ENCODE peak calls at places on chromosomes 13 and 19, in four cellular contexts. C, N, E and O are unnamed samples.

GRCh38 chr19:32041681-32042292 is 303.6 kb upstream of the ZNF507 start:
- DNase-seq in N (peak), C (peak), E (peak), O (no peak)

GRCh38 chr13:80132741-80133601 is 208.0 kb downstream of the SPRY2 start:
- DNase-seq in C (peak), N (peak), E (peak), O (no peak)

GRCh38 chr13:33109801-33110200 is 93.6 kb downstream of the KL start:
- DNase-seq in E (no peak), N (no peak), C (no peak), O (no peak)

GRCh38 chr19:47176071-47176626 is 45.5 kb downstream of the SAE1 start:
- DNase-seq in C (no peak), E (no peak), N (peak), O (peak)

GRCh38 chr19:29665826-29666633 is 769 bp downstream of the PLEKHF1 start:
- DNase-seq in N (peak), E (peak), C (no peak), O (no peak)

GRCh38 chr13:50104493-50104892 is 89.2 kb downstream of the KCNRG start:
- DNase-seq in C (no peak), E (no peak), N (no peak), O (no peak)

GRCh38 chr13:44573790-44574465 is 2.2 kb downstream of the TSC22D1 start:
- DNase-seq in N (peak), C (no peak), E (peak), O (no peak)

GRCh38 chr19:19475845-19476828 is 39.2 kb downstream of the TSSK6 start:
- DNase-seq in E (peak), N (peak), C (no peak), O (no peak)

GRCh38 chr13:77876176-77876575 is 42.5 kb downstream of the EDNRB start:
- DNase-seq in E (no peak), C (no peak), N (no peak), O (peak)

GRCh38 chr13:32001392-32001768 is 30.2 kb upstream of the FRY start:
- DNase-seq in N (peak), C (no peak), E (peak), O (no peak)

GRCh38 chr13:112248406-112248760 is 127.8 kb upstream of the SPACA7 start:
- DNase-seq in E (no peak), C (no peak), N (no peak), O (no peak)

GRCh38 chr13:65034266-65034665 is 2195.9 kb downstream of the PCDH9 start:
- DNase-seq in C (no peak), N (no peak), E (no peak), O (no peak)

GRCh38 chr13:96621634-96622033 is 372.6 kb downstream of the OXGR1 start:
- DNase-seq in C (no peak), N (no peak), E (no peak), O (no peak)

GRCh38 chr19:45955905-45956608 is 17.6 kb downstream of the NOVA2 start:
- DNase-seq in C (no peak), N (peak), E (peak), O (no peak)

GRCh38 chr19:53285087-53285486 is 17.6 kb upstream of the VN1R4 start:
- DNase-seq in E (no peak), N (no peak), C (no peak), O (no peak)

GRCh38 chr19:1206733-1207301 is 1.2 kb downstream of the STK11 start:
- DNase-seq in N (no peak), E (no peak), C (no peak), O (no peak)

GRCh38 chr13:33945477-33945876 is 127.5 kb downstream of the RFC3 start:
- DNase-seq in N (no peak), C (no peak), E (no peak), O (no peak)

GRCh38 chr13:37869756-37870488 is at the start of gene TRPC4:
- DNase-seq in C (peak), N (peak), E (peak), O (no peak)

GRCh38 chr13:77918391-77919261 is at the start of gene EDNRB:
- DNase-seq in N (peak), C (peak), E (peak), O (no peak)

GRCh38 chr13:97459215-97459772 is 25.3 kb downstream of the RAP2A start:
- DNase-seq in E (no peak), N (no peak), C (no peak), O (no peak)

GRCh38 chr19:658916-659839 is 3.8 kb downstream of the RNF126 start:
- DNase-seq in E (peak), C (no peak), N (peak), O (no peak)

GRCh38 chr13:23667750-23668149 is 97.5 kb downstream of the TNFRSF19 start:
- DNase-seq in E (no peak), N (no peak), C (no peak), O (no peak)

GRCh38 chr13:109737606-109738005 is 48.8 kb downstream of the IRS2 start:
- DNase-seq in E (no peak), N (peak), C (no peak), O (no peak)

GRCh38 chr19:10332965-10333757 is at the start of gene RAVER1:
- DNase-seq in N (peak), E (peak), C (peak), O (peak)

GRCh38 chr13:51027644-51028043 is 83.4 kb downstream of the C13orf42 start:
- DNase-seq in C (no peak), N (no peak), E (no peak), O (no peak)

GRCh38 chr13:64718116-64718515 is 2512.0 kb downstream of the PCDH9 start:
- DNase-seq in N (no peak), E (no peak), C (no peak), O (no peak)

GRCh38 chr13:79659161-79659560 is 178.2 kb downstream of the NDFIP2 start:
- DNase-seq in C (no peak), E (peak), N (peak), O (no peak)

GRCh38 chr13:60062502-60062901 is 101.2 kb downstream of the DIAPH3 start:
- DNase-seq in C (no peak), E (no peak), N (no peak), O (no peak)

GRCh38 chr13:24220086-24220703 is 59.7 kb downstream of the SPATA13 start:
- DNase-seq in C (no peak), E (peak), N (peak), O (peak)

GRCh38 chr19:33507021-33507956 is 14.3 kb downstream of the PEPD start:
- DNase-seq in C (no peak), E (no peak), N (peak), O (no peak)

GRCh38 chr13:95150555-95150954 is 150.7 kb downstream of the ABCC4 start:
- DNase-seq in N (no peak), E (no peak), C (no peak), O (no peak)

GRCh38 chr19:11265785-11266236 is 3.5 kb upstream of the DOCK6 start:
- DNase-seq in N (no peak), E (peak), C (peak), O (no peak)

GRCh38 chr19:4575267-4575793 is 15.8 kb upstream of the SEMA6B start:
- DNase-seq in N (peak), E (peak), C (peak), O (peak)

GRCh38 chr19:40242480-40242879 is 16.0 kb upstream of the CCNP start:
- DNase-seq in N (no peak), C (no peak), E (no peak), O (no peak)

GRCh38 chr13:28035146-28035782 is 46.8 kb upstream of the URAD start:
- DNase-seq in E (no peak), C (no peak), N (no peak), O (no peak)
- H3K4me3 ChIP-seq in E (no peak), C (no peak), N (no peak), O (no peak)

GRCh38 chr19:7677664-7678311 is 898 bp downstream of the MCEMP1 start:
- DNase-seq in C (no peak), N (no peak), E (no peak), O (no peak)

GRCh38 chr19:7676854-7677253 is at the start of gene MCEMP1:
- DNase-seq in C (no peak), N (no peak), E (no peak), O (no peak)

GRCh38 chr19:7679771-7680605 is 645 bp upstream of the TRAPPC5 start:
- DNase-seq in C (no peak), E (no peak), N (no peak), O (no peak)

GRCh38 chr19:7680606-7681335 is at the start of gene TRAPPC5:
- DNase-seq in N (peak), C (peak), E (peak), O (peak)

DNA sequence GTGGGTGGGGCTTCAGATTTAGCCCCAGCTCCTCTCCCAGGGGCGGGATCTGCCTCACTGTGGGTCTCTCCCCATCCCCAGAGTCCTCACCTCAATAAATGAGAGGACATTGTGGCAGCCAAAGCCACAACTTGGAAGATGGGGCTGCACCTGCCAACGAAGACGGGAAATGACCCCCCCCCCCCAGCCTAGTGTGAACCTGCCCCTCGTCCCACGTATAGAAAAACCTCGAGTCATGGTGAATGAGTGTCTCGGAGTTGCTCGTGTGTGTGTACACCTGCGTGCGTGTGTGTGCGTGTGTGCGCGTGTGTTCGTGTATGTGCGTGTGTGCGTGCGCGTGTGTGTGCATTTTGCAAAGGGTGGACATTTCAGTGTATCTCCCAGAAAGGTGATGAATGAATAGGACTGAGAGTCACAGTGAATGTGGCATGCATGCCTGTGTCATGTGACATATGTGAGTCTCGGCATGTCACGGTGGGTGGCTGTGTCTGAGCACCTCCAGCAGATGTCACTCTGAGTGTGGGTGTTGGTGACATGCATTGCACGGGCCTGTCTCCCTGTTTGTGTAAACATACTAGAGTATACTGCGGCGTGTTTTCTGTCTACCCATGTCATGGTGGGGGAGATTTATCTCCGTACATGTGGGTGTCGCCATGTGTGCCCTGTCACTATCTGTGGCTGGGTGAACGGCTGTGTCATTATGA is 1.5 kb upstream of the TRAPPC5 start:
- DNase-seq in E (peak), C (no peak), N (no peak), O (no peak)
- TF ChIP-seq CTCF in E (peak), C (no peak), N (no peak), O (no peak)

GRCh38 chr19:51691122-51692064 is 1.7 kb upstream of the SPACA6 start:
- DNase-seq in N (peak), E (no peak), C (no peak), O (no peak)
- H3K27ac ChIP-seq in N (peak), E (peak), C (peak), O (peak)

GRCh38 chr19:35133826-35134225 is 1.0 kb downstream of the LGI4 start:
- DNase-seq in E (no peak), N (no peak), C (no peak), O (no peak)

GRCh38 chr19:35135389-35135909 is 590 bp upstream of the LGI4 start:
- DNase-seq in N (peak), C (no peak), E (peak), O (no peak)

GRCh38 chr19:35132254-35132653 is 2.6 kb downstream of the LGI4 start:
- DNase-seq in N (no peak), E (no peak), C (no peak), O (no peak)

GRCh38 chr19:35136231-35136630 is 1.4 kb upstream of the LGI4 start:
- DNase-seq in E (no peak), C (no peak), N (no peak), O (no peak)

DNA sequence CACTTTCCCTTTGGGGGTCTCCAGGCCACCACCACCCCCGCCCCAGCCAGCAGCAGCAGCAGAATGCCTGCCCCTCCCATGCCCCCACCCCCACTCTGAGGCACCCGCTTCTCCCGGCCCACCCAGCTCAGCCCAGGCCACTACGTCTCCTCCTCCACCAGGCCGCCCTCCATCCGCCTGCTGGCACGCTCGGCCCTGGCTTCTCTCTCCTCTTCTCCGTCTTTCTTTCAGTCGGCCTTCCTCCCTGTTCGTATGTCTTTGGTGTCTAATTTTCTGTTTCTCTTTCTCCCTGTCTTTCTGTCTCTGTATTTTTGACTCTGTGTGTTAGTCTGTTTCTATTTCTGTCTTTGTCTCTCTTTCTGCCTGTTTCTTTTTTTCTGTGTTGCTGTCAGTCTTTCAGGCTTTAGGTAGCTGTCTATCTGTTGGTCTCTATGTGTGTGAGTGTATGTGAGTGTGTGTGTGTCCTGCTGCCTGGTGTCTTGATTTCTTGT is at the start of gene LGI4:
- DNase-seq in N (no peak), E (no peak), C (no peak), O (no peak)
- H3K4me3 ChIP-seq in N (peak), E (no peak), C (no peak), O (no peak)